ENCODE peak calls at places on chromosomes 11 and 22, in six cellular contexts. One of them, this sample, is unnamed. For H3K4me1, the result is how much of the 10 kb centered on the place peaks cover.

GRCh38 chr22:30488121-30488520 is 16.3 kb upstream of the SEC14L3 start:
- DNase-seq in naive thymus-derived CD4-positive, alpha-beta T cell: no peak
- DNase-seq in HAP-1: no peak
- DNase-seq in foreskin keratinocyte: no peak
- DNase-seq in effector memory CD4-positive, alpha-beta T cell: no peak
- DNase-seq in right cardiac atrium: no peak
- DNase-seq in this sample: no peak

GRCh38 chr11:107708787-107709186 is 3.1 kb downstream of the SLN start:
- DNase-seq in naive thymus-derived CD4-positive, alpha-beta T cell: no peak
- DNase-seq in HAP-1: no peak
- DNase-seq in foreskin keratinocyte: no peak
- DNase-seq in effector memory CD4-positive, alpha-beta T cell: no peak
- DNase-seq in right cardiac atrium: no peak
- DNase-seq in this sample: no peak

GRCh38 chr11:134911514-134912180 is 499.6 kb upstream of the B3GAT1 start:
- DNase-seq in naive thymus-derived CD4-positive, alpha-beta T cell: no peak
- DNase-seq in HAP-1: no peak
- DNase-seq in foreskin keratinocyte: no peak
- DNase-seq in effector memory CD4-positive, alpha-beta T cell: no peak
- DNase-seq in right cardiac atrium: no peak
- DNase-seq in this sample: no peak

GRCh38 chr11:115170133-115170815 is 333.9 kb downstream of the CADM1 start:
- DNase-seq in naive thymus-derived CD4-positive, alpha-beta T cell: no peak
- DNase-seq in HAP-1: peak
- DNase-seq in foreskin keratinocyte: no peak
- DNase-seq in effector memory CD4-positive, alpha-beta T cell: no peak
- DNase-seq in right cardiac atrium: no peak
- DNase-seq in this sample: no peak

GRCh38 chr11:134802116-134802515 is 390.1 kb upstream of the B3GAT1 start:
- DNase-seq in naive thymus-derived CD4-positive, alpha-beta T cell: no peak
- DNase-seq in HAP-1: peak
- DNase-seq in foreskin keratinocyte: no peak
- DNase-seq in effector memory CD4-positive, alpha-beta T cell: no peak
- DNase-seq in right cardiac atrium: no peak
- DNase-seq in this sample: no peak

GRCh38 chr11:22477312-22477711 is 139.1 kb downstream of the SLC17A6 start:
- DNase-seq in naive thymus-derived CD4-positive, alpha-beta T cell: no peak
- DNase-seq in HAP-1: no peak
- DNase-seq in foreskin keratinocyte: no peak
- DNase-seq in effector memory CD4-positive, alpha-beta T cell: no peak
- DNase-seq in right cardiac atrium: no peak
- DNase-seq in this sample: no peak

GRCh38 chr22:32591620-32592019 is 117.0 kb downstream of the FBXO7 start:
- DNase-seq in naive thymus-derived CD4-positive, alpha-beta T cell: no peak
- DNase-seq in HAP-1: no peak
- DNase-seq in foreskin keratinocyte: no peak
- DNase-seq in effector memory CD4-positive, alpha-beta T cell: no peak
- DNase-seq in right cardiac atrium: no peak
- DNase-seq in this sample: no peak

GRCh38 chr11:8930456-8931175 is 2.1 kb downstream of the C11orf16 start:
- DNase-seq in naive thymus-derived CD4-positive, alpha-beta T cell: no peak
- DNase-seq in HAP-1: no peak
- DNase-seq in foreskin keratinocyte: no peak
- DNase-seq in effector memory CD4-positive, alpha-beta T cell: no peak
- DNase-seq in right cardiac atrium: no peak
- DNase-seq in this sample: no peak

GRCh38 chr11:124884340-124884739 is 13.3 kb downstream of the ROBO4 start:
- DNase-seq in naive thymus-derived CD4-positive, alpha-beta T cell: no peak
- DNase-seq in HAP-1: no peak
- DNase-seq in foreskin keratinocyte: no peak
- DNase-seq in effector memory CD4-positive, alpha-beta T cell: no peak
- DNase-seq in right cardiac atrium: peak
- DNase-seq in this sample: no peak

GRCh38 chr11:125192194-125192593 is 27.6 kb downstream of the PKNOX2 start:
- DNase-seq in naive thymus-derived CD4-positive, alpha-beta T cell: no peak
- DNase-seq in HAP-1: no peak
- DNase-seq in foreskin keratinocyte: no peak
- DNase-seq in effector memory CD4-positive, alpha-beta T cell: no peak
- DNase-seq in right cardiac atrium: peak
- DNase-seq in this sample: peak

GRCh38 chr11:14422052-14422813 is 63.2 kb upstream of the RRAS2 start:
- DNase-seq in naive thymus-derived CD4-positive, alpha-beta T cell: no peak
- DNase-seq in HAP-1: no peak
- DNase-seq in foreskin keratinocyte: peak
- DNase-seq in effector memory CD4-positive, alpha-beta T cell: no peak
- DNase-seq in right cardiac atrium: peak
- DNase-seq in this sample: peak

GRCh38 chr11:122126024-122126678 is 10.1 kb upstream of the BLID start:
- DNase-seq in naive thymus-derived CD4-positive, alpha-beta T cell: no peak
- DNase-seq in HAP-1: no peak
- DNase-seq in foreskin keratinocyte: no peak
- DNase-seq in effector memory CD4-positive, alpha-beta T cell: no peak
- DNase-seq in right cardiac atrium: no peak
- DNase-seq in this sample: no peak

GRCh38 chr11:261624-262023 is 16.6 kb upstream of the NLRP6 start:
- DNase-seq in naive thymus-derived CD4-positive, alpha-beta T cell: no peak
- DNase-seq in HAP-1: no peak
- DNase-seq in foreskin keratinocyte: no peak
- DNase-seq in effector memory CD4-positive, alpha-beta T cell: no peak
- DNase-seq in right cardiac atrium: no peak
- DNase-seq in this sample: no peak

GRCh38 chr11:125924384-125925007 is 20.2 kb downstream of the DDX25 start:
- DNase-seq in naive thymus-derived CD4-positive, alpha-beta T cell: no peak
- DNase-seq in HAP-1: no peak
- DNase-seq in foreskin keratinocyte: no peak
- DNase-seq in effector memory CD4-positive, alpha-beta T cell: no peak
- DNase-seq in right cardiac atrium: no peak
- DNase-seq in this sample: no peak

GRCh38 chr11:130819561-130819960 is 96.7 kb downstream of the SNX19 start:
- DNase-seq in naive thymus-derived CD4-positive, alpha-beta T cell: no peak
- DNase-seq in HAP-1: no peak
- DNase-seq in foreskin keratinocyte: no peak
- DNase-seq in effector memory CD4-positive, alpha-beta T cell: no peak
- DNase-seq in right cardiac atrium: no peak
- DNase-seq in this sample: no peak

GRCh38 chr22:30575859-30576258 is 1.4 kb upstream of the GAL3ST1 start:
- DNase-seq in naive thymus-derived CD4-positive, alpha-beta T cell: no peak
- DNase-seq in HAP-1: no peak
- DNase-seq in foreskin keratinocyte: no peak
- DNase-seq in effector memory CD4-positive, alpha-beta T cell: no peak
- DNase-seq in right cardiac atrium: no peak
- DNase-seq in this sample: no peak

GRCh38 chr11:111419641-111420327 is 40.7 kb upstream of the POU2AF1 start:
- DNase-seq in naive thymus-derived CD4-positive, alpha-beta T cell: no peak
- DNase-seq in HAP-1: no peak
- DNase-seq in foreskin keratinocyte: no peak
- DNase-seq in effector memory CD4-positive, alpha-beta T cell: no peak
- DNase-seq in right cardiac atrium: peak
- DNase-seq in this sample: peak

GRCh38 chr11:12769834-12770345 is 95.7 kb downstream of the TEAD1 start:
- DNase-seq in naive thymus-derived CD4-positive, alpha-beta T cell: no peak
- DNase-seq in HAP-1: peak
- DNase-seq in foreskin keratinocyte: peak
- DNase-seq in effector memory CD4-positive, alpha-beta T cell: no peak
- DNase-seq in right cardiac atrium: no peak
- DNase-seq in this sample: no peak

GRCh38 chr22:27720860-27721259 is 80.7 kb downstream of the MN1 start:
- DNase-seq in naive thymus-derived CD4-positive, alpha-beta T cell: no peak
- DNase-seq in HAP-1: no peak
- DNase-seq in foreskin keratinocyte: no peak
- DNase-seq in effector memory CD4-positive, alpha-beta T cell: no peak
- DNase-seq in right cardiac atrium: no peak
- DNase-seq in this sample: peak

GRCh38 chr11:45927332-45927683 is 4.9 kb downstream of the LARGE2 start:
- DNase-seq in naive thymus-derived CD4-positive, alpha-beta T cell: no peak
- DNase-seq in HAP-1: no peak
- DNase-seq in foreskin keratinocyte: no peak
- DNase-seq in effector memory CD4-positive, alpha-beta T cell: no peak
- DNase-seq in right cardiac atrium: no peak
- DNase-seq in this sample: peak

GRCh38 chr11:125123947-125124633 is 12.7 kb upstream of the TMEM218 start:
- DNase-seq in naive thymus-derived CD4-positive, alpha-beta T cell: peak
- DNase-seq in HAP-1: peak
- DNase-seq in foreskin keratinocyte: peak
- DNase-seq in effector memory CD4-positive, alpha-beta T cell: no peak
- DNase-seq in right cardiac atrium: peak
- DNase-seq in this sample: peak

GRCh38 chr11:129862123-129862522 is 33.3 kb downstream of the NFRKB start:
- DNase-seq in naive thymus-derived CD4-positive, alpha-beta T cell: no peak
- DNase-seq in HAP-1: peak
- DNase-seq in foreskin keratinocyte: no peak
- DNase-seq in effector memory CD4-positive, alpha-beta T cell: no peak
- DNase-seq in right cardiac atrium: no peak
- DNase-seq in this sample: no peak

GRCh38 chr11:123111465-123111864 is 49.5 kb upstream of the HSPA8 start:
- DNase-seq in naive thymus-derived CD4-positive, alpha-beta T cell: peak
- DNase-seq in HAP-1: no peak
- DNase-seq in foreskin keratinocyte: peak
- DNase-seq in effector memory CD4-positive, alpha-beta T cell: no peak
- DNase-seq in right cardiac atrium: no peak
- DNase-seq in this sample: no peak

GRCh38 chr22:29768052-29768680 is 997 bp downstream of the UQCR10 start:
- DNase-seq in naive thymus-derived CD4-positive, alpha-beta T cell: no peak
- DNase-seq in HAP-1: no peak
- DNase-seq in foreskin keratinocyte: no peak
- DNase-seq in effector memory CD4-positive, alpha-beta T cell: no peak
- DNase-seq in right cardiac atrium: peak
- DNase-seq in this sample: no peak

GRCh38 chr11:126956664-126957063 is 43.9 kb downstream of the KIRREL3 start:
- DNase-seq in naive thymus-derived CD4-positive, alpha-beta T cell: no peak
- DNase-seq in HAP-1: no peak
- DNase-seq in foreskin keratinocyte: no peak
- DNase-seq in effector memory CD4-positive, alpha-beta T cell: no peak
- DNase-seq in right cardiac atrium: no peak
- DNase-seq in this sample: no peak
- H3K4me1 ChIP-seq in naive thymus-derived CD4-positive, alpha-beta T cell: under half
- H3K4me1 ChIP-seq in HAP-1: under half
- H3K4me1 ChIP-seq in foreskin keratinocyte: under half
- H3K4me1 ChIP-seq in effector memory CD4-positive, alpha-beta T cell: under half
- H3K4me1 ChIP-seq in right cardiac atrium: under half
- H3K4me1 ChIP-seq in this sample: under half

GRCh38 chr11:117856252-117856651 is 20.2 kb downstream of the FXYD6 start:
- DNase-seq in naive thymus-derived CD4-positive, alpha-beta T cell: no peak
- DNase-seq in HAP-1: peak
- DNase-seq in foreskin keratinocyte: no peak
- DNase-seq in effector memory CD4-positive, alpha-beta T cell: no peak
- DNase-seq in right cardiac atrium: no peak
- DNase-seq in this sample: no peak
- H3K4me1 ChIP-seq in naive thymus-derived CD4-positive, alpha-beta T cell: under half
- H3K4me1 ChIP-seq in HAP-1: under half
- H3K4me1 ChIP-seq in foreskin keratinocyte: under half
- H3K4me1 ChIP-seq in effector memory CD4-positive, alpha-beta T cell: under half
- H3K4me1 ChIP-seq in right cardiac atrium: under half
- H3K4me1 ChIP-seq in this sample: half or more

GRCh38 chr22:44473580-44473979 is 24.5 kb downstream of the RTL6 start:
- DNase-seq in naive thymus-derived CD4-positive, alpha-beta T cell: no peak
- DNase-seq in HAP-1: no peak
- DNase-seq in foreskin keratinocyte: no peak
- DNase-seq in effector memory CD4-positive, alpha-beta T cell: no peak
- DNase-seq in right cardiac atrium: no peak
- DNase-seq in this sample: peak

GRCh38 chr22:44472583-44472982 is 25.4 kb downstream of the RTL6 start:
- DNase-seq in naive thymus-derived CD4-positive, alpha-beta T cell: no peak
- DNase-seq in HAP-1: no peak
- DNase-seq in foreskin keratinocyte: no peak
- DNase-seq in effector memory CD4-positive, alpha-beta T cell: no peak
- DNase-seq in right cardiac atrium: no peak
- DNase-seq in this sample: no peak

GRCh38 chr22:44475706-44476105 is 22.3 kb downstream of the RTL6 start:
- DNase-seq in naive thymus-derived CD4-positive, alpha-beta T cell: no peak
- DNase-seq in HAP-1: no peak
- DNase-seq in foreskin keratinocyte: no peak
- DNase-seq in effector memory CD4-positive, alpha-beta T cell: no peak
- DNase-seq in right cardiac atrium: no peak
- DNase-seq in this sample: no peak

GRCh38 chr22:44473166-44473565 is 24.9 kb downstream of the RTL6 start:
- DNase-seq in naive thymus-derived CD4-positive, alpha-beta T cell: no peak
- DNase-seq in HAP-1: no peak
- DNase-seq in foreskin keratinocyte: no peak
- DNase-seq in effector memory CD4-positive, alpha-beta T cell: no peak
- DNase-seq in right cardiac atrium: no peak
- DNase-seq in this sample: no peak
- H3K4me1 ChIP-seq in naive thymus-derived CD4-positive, alpha-beta T cell: under half
- H3K4me1 ChIP-seq in HAP-1: under half
- H3K4me1 ChIP-seq in foreskin keratinocyte: under half
- H3K4me1 ChIP-seq in effector memory CD4-positive, alpha-beta T cell: under half
- H3K4me1 ChIP-seq in right cardiac atrium: under half
- H3K4me1 ChIP-seq in this sample: under half

DNA sequence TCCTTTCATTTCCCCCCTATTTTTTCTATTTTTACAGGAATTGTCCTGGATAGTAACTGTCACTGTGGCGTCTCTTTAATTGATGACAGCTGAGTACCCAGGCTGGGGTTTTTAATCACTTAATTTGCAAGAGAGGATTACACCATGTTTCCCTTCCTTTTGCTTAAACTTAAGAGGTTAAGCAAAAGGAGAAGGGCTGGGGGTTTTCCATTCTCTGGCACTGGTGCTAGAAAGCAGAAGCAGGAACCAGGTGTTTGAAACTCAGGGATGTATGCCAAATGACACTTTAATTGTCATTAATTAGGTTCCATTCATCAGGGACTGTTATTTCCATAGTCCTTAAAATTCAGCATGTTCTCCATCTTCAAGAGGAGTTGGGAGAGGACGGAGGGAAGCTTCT is 746.2 kb downstream of the NELL1 start:
- DNase-seq in naive thymus-derived CD4-positive, alpha-beta T cell: no peak
- DNase-seq in HAP-1: no peak
- DNase-seq in foreskin keratinocyte: no peak
- DNase-seq in effector memory CD4-positive, alpha-beta T cell: no peak
- DNase-seq in right cardiac atrium: no peak
- DNase-seq in this sample: no peak
- H3K4me1 ChIP-seq in naive thymus-derived CD4-positive, alpha-beta T cell: under half
- H3K4me1 ChIP-seq in HAP-1: under half
- H3K4me1 ChIP-seq in foreskin keratinocyte: under half
- H3K4me1 ChIP-seq in effector memory CD4-positive, alpha-beta T cell: under half
- H3K4me1 ChIP-seq in right cardiac atrium: under half
- H3K4me1 ChIP-seq in this sample: under half

DNA sequence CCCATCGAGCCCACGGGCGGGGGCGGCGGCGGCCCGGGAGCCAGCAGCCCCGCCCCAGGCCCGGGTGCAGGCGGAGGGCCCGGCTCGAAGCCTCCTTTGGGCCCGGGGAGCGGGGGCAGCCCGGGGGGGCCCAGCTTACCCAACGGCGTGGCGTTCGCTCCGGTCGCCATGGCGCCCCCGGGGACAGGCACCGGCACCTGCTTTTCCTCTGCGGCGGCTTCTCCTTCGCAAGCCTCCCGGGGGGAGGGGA is 194 bp downstream of the SF1 start:
- DNase-seq in naive thymus-derived CD4-positive, alpha-beta T cell: no peak
- DNase-seq in HAP-1: no peak
- DNase-seq in foreskin keratinocyte: no peak
- DNase-seq in effector memory CD4-positive, alpha-beta T cell: peak
- DNase-seq in right cardiac atrium: no peak
- DNase-seq in this sample: no peak
- H3K4me1 ChIP-seq in naive thymus-derived CD4-positive, alpha-beta T cell: half or more
- H3K4me1 ChIP-seq in HAP-1: under half
- H3K4me1 ChIP-seq in foreskin keratinocyte: under half
- H3K4me1 ChIP-seq in effector memory CD4-positive, alpha-beta T cell: under half
- H3K4me1 ChIP-seq in right cardiac atrium: under half
- H3K4me1 ChIP-seq in this sample: half or more

This sample was measured in spleen.